ENCODE peak calls at places on chromosomes 4 and X, in six cellular contexts. One of them, this sample, is unnamed.

GRCh38 chrX:134006484-134007161 is 21.2 kb upstream of the GPC3 start:
- DNase-seq in SK-N-SH: no peak
- DNase-seq in AG04450: no peak
- DNase-seq in cardiac muscle cell: no peak
- DNase-seq in Calu3: no peak
- DNase-seq in CD4-positive, alpha-beta T cell: no peak
- DNase-seq in this sample: no peak

GRCh38 chr4:112005027-112005426 is 140.2 kb upstream of the FAM241A start:
- DNase-seq in AG04450: no peak
- DNase-seq in SK-N-SH: no peak
- DNase-seq in cardiac muscle cell: no peak
- DNase-seq in CD4-positive, alpha-beta T cell: no peak
- DNase-seq in Calu3: no peak
- DNase-seq in this sample: no peak

GRCh38 chr4:180120114-180120513 is 2123.1 kb upstream of the TENM3 start:
- DNase-seq in cardiac muscle cell: no peak
- DNase-seq in AG04450: no peak
- DNase-seq in SK-N-SH: no peak
- DNase-seq in Calu3: no peak
- DNase-seq in CD4-positive, alpha-beta T cell: no peak
- DNase-seq in this sample: no peak

GRCh38 chr4:101328063-101328602 is 19.2 kb downstream of the PPP3CA start:
- DNase-seq in Calu3: no peak
- DNase-seq in cardiac muscle cell: no peak
- DNase-seq in AG04450: no peak
- DNase-seq in SK-N-SH: no peak
- DNase-seq in CD4-positive, alpha-beta T cell: no peak
- DNase-seq in this sample: no peak

GRCh38 chr4:154076921-154077320 is 288.0 kb upstream of the SFRP2 start:
- DNase-seq in Calu3: no peak
- DNase-seq in AG04450: no peak
- DNase-seq in SK-N-SH: no peak
- DNase-seq in CD4-positive, alpha-beta T cell: no peak
- DNase-seq in cardiac muscle cell: no peak
- DNase-seq in this sample: no peak

GRCh38 chrX:144219035-144219434 is 335.2 kb downstream of the UBE2NL start:
- DNase-seq in AG04450: no peak
- DNase-seq in Calu3: no peak
- DNase-seq in SK-N-SH: no peak
- DNase-seq in cardiac muscle cell: peak
- DNase-seq in CD4-positive, alpha-beta T cell: no peak
- DNase-seq in this sample: no peak

GRCh38 chr4:42152507-42153504 is at the start of gene BEND4:
- DNase-seq in Calu3: no peak
- DNase-seq in AG04450: no peak
- DNase-seq in SK-N-SH: peak
- DNase-seq in CD4-positive, alpha-beta T cell: no peak
- DNase-seq in cardiac muscle cell: no peak
- DNase-seq in this sample: no peak

GRCh38 chr4:122963222-122963621 is 40.8 kb upstream of the NUDT6 start:
- DNase-seq in SK-N-SH: no peak
- DNase-seq in cardiac muscle cell: peak
- DNase-seq in AG04450: no peak
- DNase-seq in CD4-positive, alpha-beta T cell: no peak
- DNase-seq in Calu3: no peak
- DNase-seq in this sample: no peak

GRCh38 chr4:65316534-65316933 is 353.8 kb downstream of the EPHA5 start:
- DNase-seq in cardiac muscle cell: no peak
- DNase-seq in CD4-positive, alpha-beta T cell: no peak
- DNase-seq in Calu3: no peak
- DNase-seq in SK-N-SH: no peak
- DNase-seq in AG04450: no peak
- DNase-seq in this sample: no peak

GRCh38 chrX:139936259-139936658 is 3.4 kb upstream of the ATP11C start:
- DNase-seq in SK-N-SH: no peak
- DNase-seq in Calu3: no peak
- DNase-seq in AG04450: no peak
- DNase-seq in cardiac muscle cell: no peak
- DNase-seq in CD4-positive, alpha-beta T cell: no peak
- DNase-seq in this sample: no peak

GRCh38 chr4:160880186-160880585 is 1283.6 kb downstream of the FSTL5 start:
- DNase-seq in Calu3: no peak
- DNase-seq in CD4-positive, alpha-beta T cell: no peak
- DNase-seq in cardiac muscle cell: no peak
- DNase-seq in SK-N-SH: no peak
- DNase-seq in AG04450: no peak
- DNase-seq in this sample: no peak

GRCh38 chr4:160872491-160872890 is 1291.3 kb downstream of the FSTL5 start:
- DNase-seq in SK-N-SH: no peak
- DNase-seq in Calu3: no peak
- DNase-seq in AG04450: no peak
- DNase-seq in CD4-positive, alpha-beta T cell: no peak
- DNase-seq in cardiac muscle cell: no peak
- DNase-seq in this sample: no peak

GRCh38 chr4:160877087-160877790 is 1286.6 kb downstream of the FSTL5 start:
- DNase-seq in AG04450: no peak
- DNase-seq in SK-N-SH: no peak
- DNase-seq in Calu3: no peak
- DNase-seq in cardiac muscle cell: no peak
- DNase-seq in CD4-positive, alpha-beta T cell: no peak
- DNase-seq in this sample: no peak
- TF ChIP-seq CTCF in AG04450: no peak
- TF ChIP-seq CTCF in SK-N-SH: no peak
- TF ChIP-seq CTCF in Calu3: no peak
- TF ChIP-seq CTCF in cardiac muscle cell: no peak
- TF ChIP-seq CTCF in CD4-positive, alpha-beta T cell: no peak
- TF ChIP-seq CTCF in this sample: no peak

GRCh38 chrX:39133971-39134370 is 332.7 kb downstream of the MID1IP1 start:
- DNase-seq in CD4-positive, alpha-beta T cell: no peak
- DNase-seq in cardiac muscle cell: no peak
- DNase-seq in SK-N-SH: no peak
- DNase-seq in Calu3: peak
- DNase-seq in AG04450: no peak
- DNase-seq in this sample: peak
- TF ChIP-seq CTCF in CD4-positive, alpha-beta T cell: no peak
- TF ChIP-seq CTCF in cardiac muscle cell: no peak
- TF ChIP-seq CTCF in SK-N-SH: peak
- TF ChIP-seq CTCF in Calu3: no peak
- TF ChIP-seq CTCF in AG04450: no peak
- TF ChIP-seq CTCF in this sample: no peak

DNA sequence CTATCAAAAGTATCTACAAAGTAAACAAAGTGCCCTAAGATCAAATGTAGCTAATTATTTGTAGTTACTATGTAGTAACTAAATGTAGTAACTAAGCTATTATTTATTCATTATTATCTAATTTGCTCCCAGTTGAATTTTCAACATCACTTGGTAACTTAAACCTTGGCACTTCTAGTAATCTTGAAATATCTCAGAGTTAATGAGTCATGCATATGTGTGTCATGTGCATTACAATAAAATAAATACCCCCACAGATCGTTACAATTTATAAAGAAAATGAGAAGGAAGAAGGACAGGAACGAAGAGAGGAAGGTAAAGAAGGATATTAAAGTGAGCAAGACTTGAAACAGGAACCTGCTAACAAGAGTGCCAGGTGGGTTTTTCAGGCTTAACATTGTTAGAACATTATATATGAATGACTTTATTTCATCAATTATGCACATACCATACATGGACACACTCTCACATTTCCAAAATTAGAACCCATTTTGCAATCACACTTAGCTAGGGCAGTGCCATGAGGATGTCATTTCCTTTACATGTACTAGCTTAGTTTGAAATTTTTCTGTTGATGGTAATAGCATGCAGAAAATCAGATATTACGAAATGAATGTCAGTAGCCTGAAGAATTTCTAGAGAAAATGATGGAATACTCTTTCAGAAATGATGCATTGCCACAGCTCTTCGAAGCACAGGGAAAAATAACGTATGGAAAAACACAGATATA is 1670.4 kb upstream of the AGA start:
- DNase-seq in Calu3: no peak
- DNase-seq in cardiac muscle cell: no peak
- DNase-seq in CD4-positive, alpha-beta T cell: no peak
- DNase-seq in AG04450: no peak
- DNase-seq in SK-N-SH: no peak
- DNase-seq in this sample: no peak
- TF ChIP-seq CTCF in Calu3: no peak
- TF ChIP-seq CTCF in cardiac muscle cell: no peak
- TF ChIP-seq CTCF in CD4-positive, alpha-beta T cell: no peak
- TF ChIP-seq CTCF in AG04450: no peak
- TF ChIP-seq CTCF in SK-N-SH: no peak
- TF ChIP-seq CTCF in this sample: no peak

DNA sequence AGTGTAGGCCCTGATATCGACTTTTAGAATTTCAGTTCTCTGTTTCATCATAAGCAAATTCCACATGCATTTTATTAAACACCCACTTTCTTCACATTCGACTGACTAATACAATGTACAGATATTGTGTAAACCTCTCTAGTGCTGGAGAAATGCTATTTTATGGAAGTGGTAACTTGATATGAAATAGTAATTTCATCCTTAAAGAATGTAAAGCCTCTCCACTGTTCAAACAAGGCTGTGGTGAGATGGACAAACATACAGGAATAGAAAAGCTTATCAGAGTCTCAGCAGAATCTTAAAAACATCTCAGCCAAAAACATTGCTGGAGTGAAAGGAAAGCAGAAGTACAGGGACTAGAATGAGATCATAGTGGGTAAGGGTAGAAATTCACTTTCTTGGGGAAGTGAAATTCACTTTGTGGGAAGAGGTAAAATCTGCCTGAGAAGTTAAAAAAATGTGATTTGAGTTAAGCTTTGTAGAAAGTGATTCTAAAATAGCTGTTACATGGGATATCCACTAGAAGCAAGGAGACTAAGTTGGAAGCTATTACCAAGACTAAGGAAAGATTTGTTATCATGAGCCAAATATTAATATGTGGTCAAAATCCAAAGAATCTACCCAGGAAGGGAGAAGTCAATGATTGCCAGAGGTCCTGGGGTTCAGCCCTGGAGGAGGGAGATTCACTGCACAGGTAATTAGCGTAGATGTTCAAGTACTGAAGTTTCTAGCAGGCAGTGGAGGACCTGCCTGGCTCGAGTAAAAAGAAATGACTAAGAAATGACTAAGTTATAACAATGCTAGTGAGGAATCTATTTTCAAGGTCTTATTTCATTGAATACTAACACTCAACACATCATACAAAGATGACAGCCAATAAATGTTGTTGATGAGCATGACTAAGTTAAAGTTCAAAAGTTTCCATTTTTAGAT is 398.2 kb upstream of the FAM47C start:
- DNase-seq in cardiac muscle cell: no peak
- DNase-seq in SK-N-SH: no peak
- DNase-seq in AG04450: no peak
- DNase-seq in CD4-positive, alpha-beta T cell: no peak
- DNase-seq in Calu3: peak
- DNase-seq in this sample: no peak
- TF ChIP-seq CTCF in cardiac muscle cell: no peak
- TF ChIP-seq CTCF in SK-N-SH: no peak
- TF ChIP-seq CTCF in AG04450: no peak
- TF ChIP-seq CTCF in CD4-positive, alpha-beta T cell: no peak
- TF ChIP-seq CTCF in Calu3: no peak
- TF ChIP-seq CTCF in this sample: no peak

GRCh38 chr4:24894846-24895245 is 18.0 kb downstream of the CCDC149 start:
- DNase-seq in SK-N-SH: no peak
- DNase-seq in CD4-positive, alpha-beta T cell: no peak
- DNase-seq in AG04450: no peak
- DNase-seq in Calu3: no peak
- DNase-seq in cardiac muscle cell: no peak
- DNase-seq in this sample: no peak
- TF ChIP-seq CTCF in SK-N-SH: no peak
- TF ChIP-seq CTCF in CD4-positive, alpha-beta T cell: no peak
- TF ChIP-seq CTCF in AG04450: no peak
- TF ChIP-seq CTCF in Calu3: no peak
- TF ChIP-seq CTCF in cardiac muscle cell: no peak
- TF ChIP-seq CTCF in this sample: no peak

GRCh38 chrX:119273807-119274192 is 37.7 kb downstream of the PGRMC1 start:
- DNase-seq in SK-N-SH: no peak
- DNase-seq in Calu3: no peak
- DNase-seq in cardiac muscle cell: no peak
- DNase-seq in CD4-positive, alpha-beta T cell: no peak
- DNase-seq in AG04450: no peak
- DNase-seq in this sample: no peak

DNA sequence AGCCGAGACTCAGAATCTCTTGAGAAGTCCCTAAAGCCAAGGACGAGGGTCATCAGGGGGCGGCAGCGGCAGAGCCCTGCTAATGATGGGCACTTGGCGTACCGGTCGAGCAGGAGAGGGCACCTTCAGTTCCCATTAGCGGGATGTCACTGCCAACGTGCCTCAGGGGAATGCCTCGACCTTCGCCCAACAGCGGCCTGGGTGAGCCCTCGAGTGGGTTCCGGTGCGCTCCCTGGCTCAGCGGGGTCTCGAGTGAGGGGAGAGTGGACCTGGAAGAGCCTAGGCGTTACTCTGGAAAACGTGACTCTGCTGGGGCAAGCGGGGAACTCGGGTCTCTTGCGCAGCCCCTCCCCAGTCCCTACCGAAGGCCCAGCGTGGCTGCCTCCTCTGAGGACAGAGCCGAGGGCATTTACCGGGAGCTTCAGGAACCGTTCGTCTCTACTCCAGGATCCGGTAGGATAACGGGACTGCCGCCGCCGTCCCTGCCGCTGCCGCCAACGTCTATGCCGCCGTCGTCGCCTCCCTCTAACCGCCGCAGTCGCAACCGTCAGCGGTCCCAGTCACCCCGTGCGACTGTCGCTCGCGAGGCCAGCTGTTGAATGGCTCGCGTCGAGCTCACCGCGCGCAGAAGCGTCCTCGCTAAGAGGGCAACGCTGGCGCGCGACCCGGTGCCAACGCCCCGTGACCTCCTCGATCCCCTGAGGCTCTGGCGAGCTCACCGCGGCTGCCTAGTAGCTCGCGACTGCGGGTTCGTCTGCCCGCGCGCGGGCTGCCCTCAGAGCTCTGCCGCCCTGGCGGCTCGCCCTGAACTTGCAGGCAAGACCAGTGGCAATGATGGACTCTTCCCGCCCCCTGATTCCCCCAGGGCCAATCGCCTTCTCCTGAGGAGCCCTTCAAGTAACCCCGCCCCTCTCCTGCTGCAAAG is 37.1 kb downstream of the PGRMC1 start:
- DNase-seq in AG04450: no peak
- DNase-seq in Calu3: peak
- DNase-seq in SK-N-SH: peak
- DNase-seq in CD4-positive, alpha-beta T cell: peak
- DNase-seq in cardiac muscle cell: peak
- DNase-seq in this sample: peak
- TF ChIP-seq CTCF in AG04450: peak
- TF ChIP-seq CTCF in Calu3: no peak
- TF ChIP-seq CTCF in SK-N-SH: peak
- TF ChIP-seq CTCF in CD4-positive, alpha-beta T cell: no peak
- TF ChIP-seq CTCF in cardiac muscle cell: peak
- TF ChIP-seq CTCF in this sample: no peak

DNA sequence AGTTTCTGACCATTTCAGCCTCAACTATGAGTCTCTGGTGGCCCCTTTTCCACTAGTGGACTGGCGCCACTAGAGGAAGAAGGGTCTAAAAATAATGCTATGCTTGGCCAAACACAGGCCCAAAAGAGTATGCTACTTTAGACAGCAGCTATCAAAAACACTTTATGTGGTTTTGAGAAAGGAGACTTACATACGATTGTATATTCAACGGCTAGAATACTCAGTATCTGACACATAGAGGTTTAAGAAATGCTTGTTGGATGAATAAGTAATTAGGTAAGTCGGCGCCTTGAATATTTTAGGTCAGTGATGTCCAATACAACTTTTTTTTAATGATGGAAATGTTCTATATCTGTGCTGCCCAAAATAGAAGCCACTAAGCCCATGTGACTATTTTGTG is 25.7 kb upstream of the TMPRSS11A start:
- DNase-seq in SK-N-SH: no peak
- DNase-seq in cardiac muscle cell: peak
- DNase-seq in Calu3: no peak
- DNase-seq in CD4-positive, alpha-beta T cell: no peak
- DNase-seq in AG04450: no peak
- DNase-seq in this sample: no peak
- TF ChIP-seq CTCF in SK-N-SH: no peak
- TF ChIP-seq CTCF in cardiac muscle cell: no peak
- TF ChIP-seq CTCF in Calu3: no peak
- TF ChIP-seq CTCF in CD4-positive, alpha-beta T cell: no peak
- TF ChIP-seq CTCF in AG04450: no peak
- TF ChIP-seq CTCF in this sample: no peak

This sample was measured in activated B cell treated with CpG ODN at 0.5 μM for 24 hours.